ENCODE peak calls at places on chromosomes 3 and 15, in five cellular contexts. S is kidney; H is naive thymus-derived CD4-positive, alpha-beta T cell; W is adrenal gland; K is small intestine. A is an unnamed sample.

GRCh38 chr15:20356444-20357138 is 185.0 kb downstream of the GOLGA6L6 start:
- DNase-seq in W (peak; percentile 46), K (no peak), H (peak; percentile 90), S (peak; percentile 83), A (peak; percentile 73)

GRCh38 chr3:178585439-178585838 is 49.2 kb downstream of the KCNMB2 start:
- DNase-seq in H (no peak), K (no peak), W (no peak), S (no peak), A (no peak)

GRCh38 chr3:139302801-139303113 is 41.1 kb upstream of the MRPS22 start:
- DNase-seq in H (no peak), S (no peak), W (no peak), K (no peak), A (no peak)

GRCh38 chr3:57555316-57555715 is 758 bp upstream of the PDE12 start:
- DNase-seq in S (no peak), K (peak; percentile 31), H (no peak), W (no peak), A (no peak)

GRCh38 chr3:169662215-169663070 is 1.1 kb downstream of the MECOM start:
- DNase-seq in H (peak; percentile 29), K (peak; percentile 79), W (peak; percentile 33), S (peak; percentile 96), A (no peak)

GRCh38 chr3:148796799-148797198 is 30.8 kb upstream of the CPB1 start:
- DNase-seq in W (no peak), K (no peak), S (no peak), H (no peak), A (no peak)

GRCh38 chr15:54585063-54585462 is 606.8 kb downstream of the UNC13C start:
- DNase-seq in K (no peak), H (no peak), S (no peak), W (no peak), A (no peak)

GRCh38 chr3:11452988-11453847 is 181.0 kb downstream of the ATG7 start:
- DNase-seq in S (no peak), H (no peak), K (no peak), W (no peak), A (no peak)

GRCh38 chr15:51104512-51104911 is 9.8 kb upstream of the TNFAIP8L3 start:
- DNase-seq in K (no peak), H (no peak), S (peak; percentile 90), W (peak; percentile 31), A (no peak)

GRCh38 chr15:78421241-78421994 is 16.6 kb upstream of the IREB2 start:
- DNase-seq in K (no peak), W (no peak), H (no peak), S (no peak), A (peak; percentile 45)
- H3K4me3 ChIP-seq in K (no peak overlapping the region), W (no peak overlapping the region), H (no peak overlapping the region), S (no peak overlapping the region), A (no peak overlapping the region)

DNA sequence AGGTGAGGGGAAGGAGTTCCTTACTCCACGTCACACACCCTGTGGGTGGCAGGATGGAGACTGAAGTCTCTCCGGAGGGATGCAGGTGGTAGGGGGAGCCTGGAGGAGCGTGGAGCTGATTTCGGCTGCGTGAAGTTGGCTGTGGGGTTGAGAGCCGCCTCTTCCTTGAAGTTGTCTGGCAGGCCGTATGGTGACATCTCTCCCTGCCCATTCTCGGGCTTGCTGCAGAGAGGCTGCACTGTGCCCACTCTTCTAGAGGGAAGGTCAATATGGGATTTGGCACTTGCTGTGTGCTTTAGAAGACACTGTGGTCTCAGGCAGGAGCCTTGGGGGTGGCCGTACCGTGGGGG is 13.4 kb upstream of the FBLN2 start:
- DNase-seq in W (no peak), K (no peak), S (peak; percentile 36), H (no peak), A (no peak)
- H3K4me1 ChIP-seq in W (no peaks in the 10 kb centered on the region), K (no peaks in the 10 kb centered on the region), S (no peaks in the 10 kb centered on the region), H (no peaks in the 10 kb centered on the region), A (peaks cover 33% of the 10 kb centered on the region)

GRCh38 chr15:30992465-30992864 is 1.0 kb upstream of the MTMR10 start:
- DNase-seq in W (no peak), H (no peak), S (no peak), K (peak; percentile 30), A (no peak)
- H3K4me3 ChIP-seq in W (no peak overlapping the region), H (peak overlapping the region; percentile 96), S (peak overlapping the region; percentile 88), K (no peak overlapping the region), A (peak overlapping the region; percentile 94)

GRCh38 chr3:8854656-8855055 is 85.2 kb upstream of the OXTR start:
- DNase-seq in W (no peak), K (no peak), S (no peak), H (no peak), A (no peak)

GRCh38 chr3:8848696-8849131 is 79.3 kb upstream of the OXTR start:
- DNase-seq in H (no peak), S (no peak), W (no peak), K (no peak), A (no peak)

GRCh38 chr3:8852511-8852910 is 83.1 kb upstream of the OXTR start:
- DNase-seq in W (no peak), H (no peak), K (no peak), S (no peak), A (no peak)

GRCh38 chr3:8853081-8853480 is 83.7 kb upstream of the OXTR start:
- DNase-seq in W (no peak), H (no peak), S (no peak), K (no peak), A (no peak)

DNA sequence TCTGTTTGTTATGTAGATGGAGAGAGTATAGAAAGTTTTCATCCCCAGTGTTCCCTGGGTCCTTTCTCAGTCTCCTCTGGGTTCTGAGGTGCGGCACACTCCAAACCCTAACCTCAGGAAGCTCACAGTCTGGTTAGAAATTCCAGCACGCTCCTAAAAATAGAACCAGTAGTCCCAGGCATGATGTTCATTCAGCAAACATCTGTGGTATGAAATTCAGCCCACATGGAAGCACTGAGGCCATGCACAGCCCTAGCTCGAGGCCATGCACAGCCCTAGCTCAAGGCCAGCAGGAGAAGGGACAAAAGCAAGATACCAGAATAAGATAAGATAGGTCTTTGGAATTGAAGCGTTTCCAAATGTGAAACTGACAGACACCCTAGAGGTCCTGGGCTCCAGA is 82.3 kb upstream of the OXTR start:
- DNase-seq in H (no peak), W (no peak), K (no peak), S (no peak), A (no peak)
- H3K4me1 ChIP-seq in H (no peaks in the 10 kb centered on the region), W (no peaks in the 10 kb centered on the region), K (no peaks in the 10 kb centered on the region), S (no peaks in the 10 kb centered on the region), A (peaks cover 13% of the 10 kb centered on the region)

DNA sequence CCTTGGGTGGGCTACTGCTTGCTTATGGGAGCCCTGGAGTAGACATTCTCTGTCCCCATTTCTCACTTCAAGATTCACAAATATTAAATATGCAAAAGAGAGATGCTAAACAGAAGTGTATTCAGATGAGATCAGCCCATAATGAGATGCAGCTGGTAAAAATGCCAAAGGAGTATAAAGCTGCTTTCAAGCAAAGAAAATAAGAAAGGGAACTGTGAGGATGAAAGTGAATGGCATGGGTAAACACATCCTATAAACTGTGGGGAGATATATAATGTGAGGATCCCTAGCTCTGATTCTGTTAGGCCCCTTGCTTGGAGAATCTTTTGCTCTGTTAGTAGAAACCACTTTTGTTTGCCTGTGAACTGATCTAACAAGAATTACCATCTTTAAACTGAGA is 396.6 kb downstream of the SOX2 start:
- DNase-seq in K (no peak), W (no peak), S (no peak), H (no peak), A (no peak)
- H3K4me3 ChIP-seq in K (no peak overlapping the region), W (no peak overlapping the region), S (no peak overlapping the region), H (no peak overlapping the region), A (no peak overlapping the region)

DNA sequence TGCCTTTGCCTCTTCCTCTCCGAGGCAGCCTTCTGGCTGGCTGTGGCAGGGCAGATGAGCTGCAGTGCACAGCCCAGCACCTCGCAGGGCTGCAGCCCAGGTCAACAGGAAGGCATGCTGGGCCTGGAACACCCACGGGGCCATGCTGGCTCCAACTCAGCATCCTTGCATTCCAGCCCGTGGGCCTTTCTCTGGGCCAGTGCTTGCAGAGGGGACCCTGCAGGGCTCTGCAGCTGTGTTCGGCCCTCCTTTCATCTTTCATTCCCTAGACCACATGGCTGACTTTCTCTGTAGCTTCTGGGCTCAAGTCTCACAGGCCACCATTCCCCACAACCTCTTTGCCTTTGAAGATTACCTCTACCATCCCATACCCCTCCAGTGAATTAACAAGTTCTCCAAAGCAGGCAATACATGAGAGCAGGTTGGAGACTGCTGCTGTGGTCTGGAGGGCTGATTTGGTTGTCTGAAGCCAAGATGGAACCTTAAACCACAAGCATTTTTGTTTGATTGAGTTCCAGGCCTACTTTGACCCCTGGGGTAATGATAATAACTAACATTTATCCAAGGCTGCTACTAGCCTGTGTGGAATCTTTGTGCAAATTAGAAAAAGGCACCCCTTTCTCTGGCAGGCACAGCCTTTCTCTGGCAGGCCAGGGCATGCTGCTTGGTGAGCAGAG is 5.9 kb downstream of the FAM131A start:
- DNase-seq in H (no peak), S (no peak), K (no peak), W (no peak), A (no peak)
- H3K4me1 ChIP-seq in H (no peaks in the 10 kb centered on the region), S (no peaks in the 10 kb centered on the region), K (no peaks in the 10 kb centered on the region), W (peaks cover 6% of the 10 kb centered on the region), A (peaks cover 5% of the 10 kb centered on the region)

GRCh38 chr15:45635191-45635638 is 386 bp downstream of the SQOR start:
- DNase-seq in W (peak; percentile 55), H (peak; percentile 56), K (peak; percentile 64), S (peak; percentile 91), A (peak; percentile 83)
- H3K4me3 ChIP-seq in W (peak overlapping the region; percentile 86), H (peak overlapping the region; percentile 84), K (peak overlapping the region; percentile 74), S (peak overlapping the region; percentile 88), A (peak overlapping the region; percentile 72)

GRCh38 chr15:65410036-65410435 is 12.7 kb downstream of the IGDCC4 start:
- DNase-seq in H (no peak), K (no peak), W (no peak), S (peak; percentile 43), A (no peak)
- H3K4me1 ChIP-seq in H (no peaks in the 10 kb centered on the region), K (no peaks in the 10 kb centered on the region), W (no peaks in the 10 kb centered on the region), S (no peaks in the 10 kb centered on the region), A (no peaks in the 10 kb centered on the region)

GRCh38 chr3:89107461-89108035 is at the start of gene EPHA3:
- DNase-seq in H (peak; percentile 37), S (peak; percentile 74), K (peak; percentile 30), W (peak; percentile 55), A (peak; percentile 69)

GRCh38 chr3:89098964-89099585 is 8.3 kb upstream of the EPHA3 start:
- DNase-seq in S (peak; percentile 30), H (peak; percentile 30), W (peak; percentile 37), K (peak; percentile 41), A (no peak)

GRCh38 chr3:89108154-89108553 is 733 bp downstream of the EPHA3 start:
- DNase-seq in K (no peak), H (no peak), W (no peak), S (no peak), A (no peak)

DNA sequence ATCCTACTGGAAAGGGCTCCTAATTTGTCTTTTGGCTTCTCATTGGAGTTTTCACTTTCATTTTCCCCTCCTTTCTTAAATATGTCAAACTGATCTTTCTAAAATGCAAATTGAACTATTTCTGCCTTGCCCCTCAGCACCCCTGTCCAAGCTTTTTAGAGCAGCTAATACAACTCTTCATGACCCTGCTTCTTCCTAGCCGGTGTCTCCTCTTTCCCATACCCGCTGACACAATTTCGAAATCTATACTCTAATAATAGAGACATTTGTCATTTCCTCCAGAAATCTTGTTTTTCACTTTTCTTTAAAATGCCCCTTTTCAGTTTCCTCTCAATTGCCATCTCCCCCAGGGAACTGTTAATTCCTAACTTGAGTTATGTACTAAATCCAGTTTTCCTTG is 2.9 kb upstream of the EPHA3 start:
- DNase-seq in H (no peak), W (no peak), S (no peak), K (no peak), A (no peak)
- H3K4me3 ChIP-seq in H (no peak overlapping the region), W (no peak overlapping the region), S (no peak overlapping the region), K (no peak overlapping the region), A (no peak overlapping the region)

GRCh38 chr3:191330309-191330712 is at the start of gene UTS2B:
- DNase-seq in K (peak; percentile 25), W (no peak), H (no peak), S (no peak), A (no peak)
- H3K4me1 ChIP-seq in K (peaks cover 8% of the 10 kb centered on the region), W (peaks cover 24% of the 10 kb centered on the region), H (no peaks in the 10 kb centered on the region), S (peaks cover 15% of the 10 kb centered on the region), A (peaks cover 21% of the 10 kb centered on the region)

A was measured in RWPE2.